ENCODE peak calls at places on chromosomes 4 and X, in seven cellular contexts. L, F, U, G, Z, S and C are unnamed samples.

GRCh38 chrX:78673256-78673655 is 14.1 kb upstream of the RTL3 start:
- DNase-seq in L (no peak), F (no peak), U (no peak), G (no peak), Z (no peak), S (no peak), C (no peak)

GRCh38 chr4:110361921-110362320 is 114.0 kb upstream of the ENPEP start:
- DNase-seq in L (no peak), F (no peak), U (no peak), G (no peak), Z (no peak), S (no peak), C (no peak)

GRCh38 chrX:115494133-115494532 is 66.8 kb upstream of the PLS3 start:
- DNase-seq in L (no peak), F (no peak), U (no peak), G (no peak), Z (no peak), S (no peak), C (no peak)

GRCh38 chr4:173403051-173403450 is 4.1 kb upstream of the SCRG1 start:
- DNase-seq in L (no peak), F (no peak), U (no peak), G (no peak), Z (no peak), S (no peak), C (no peak)

GRCh38 chr4:1557221-1557597 is 126.9 kb downstream of the FAM53A start:
- DNase-seq in L (no peak), F (no peak), U (no peak), G (no peak), Z (no peak), S (no peak), C (no peak)

GRCh38 chr4:168791376-168791775 is 218.7 kb downstream of the CBR4 start:
- DNase-seq in L (no peak), F (no peak), U (no peak), G (no peak), Z (no peak), S (no peak), C (no peak)

GRCh38 chr4:143286733-143287570 is 49.7 kb upstream of the GAB1 start:
- DNase-seq in L (no peak), F (no peak), U (no peak), G (no peak), Z (no peak), S (no peak), C (no peak)

GRCh38 chr4:129378346-129378745 is 282.4 kb downstream of the C4orf33 start:
- DNase-seq in L (no peak), F (no peak), U (no peak), G (no peak), Z (no peak), S (no peak), C (no peak)

GRCh38 chrX:150446151-150446550 is 83.0 kb downstream of the MAMLD1 start:
- DNase-seq in L (no peak), F (no peak), U (no peak), G (no peak), Z (no peak), S (no peak), C (no peak)

GRCh38 chr4:4502694-4503311 is 39.0 kb downstream of the STX18 start:
- DNase-seq in L (no peak), F (no peak), U (no peak), G (no peak), Z (no peak), S (no peak), C (no peak)

GRCh38 chrX:48560056-48560455 is 14.2 kb upstream of the RBM3 start:
- DNase-seq in L (no peak), F (no peak), U (no peak), G (no peak), Z (no peak), S (no peak), C (no peak)
- H3K4me3 ChIP-seq in L (no peak overlapping the region), F (no peak overlapping the region), U (no peak overlapping the region), G (no peak overlapping the region), Z (no peak overlapping the region), S (no peak overlapping the region), C (no peak overlapping the region)

DNA sequence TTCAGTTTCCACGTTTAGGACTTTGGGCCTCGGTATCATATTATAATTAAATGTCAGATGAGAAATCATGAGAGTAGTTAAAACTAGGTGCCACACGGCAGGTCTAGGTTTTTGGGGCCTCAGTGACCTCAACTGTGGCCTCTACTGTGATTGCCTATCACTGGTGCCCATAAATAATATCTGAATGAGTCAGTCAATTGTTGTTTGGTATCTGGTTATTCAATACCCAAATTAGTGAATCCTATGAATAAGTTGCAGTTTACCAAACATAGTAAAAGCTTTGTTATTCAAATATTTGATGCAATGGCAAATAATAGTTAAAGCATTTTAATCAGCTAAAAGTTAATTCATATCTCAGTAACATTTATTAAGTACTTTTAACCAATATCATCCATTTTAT is 188.8 kb downstream of the PPP3CA start:
- DNase-seq in L (no peak), F (no peak), U (no peak), G (no peak), Z (no peak), S (no peak), C (no peak)
- H3K4me1 ChIP-seq in L (no peaks in the 10 kb centered on the region), F (peaks cover 65% of the 10 kb centered on the region), U (no peaks in the 10 kb centered on the region), G (no peaks in the 10 kb centered on the region), Z (no peaks in the 10 kb centered on the region), S (peaks cover 15% of the 10 kb centered on the region), C (peaks cover 12% of the 10 kb centered on the region)

DNA sequence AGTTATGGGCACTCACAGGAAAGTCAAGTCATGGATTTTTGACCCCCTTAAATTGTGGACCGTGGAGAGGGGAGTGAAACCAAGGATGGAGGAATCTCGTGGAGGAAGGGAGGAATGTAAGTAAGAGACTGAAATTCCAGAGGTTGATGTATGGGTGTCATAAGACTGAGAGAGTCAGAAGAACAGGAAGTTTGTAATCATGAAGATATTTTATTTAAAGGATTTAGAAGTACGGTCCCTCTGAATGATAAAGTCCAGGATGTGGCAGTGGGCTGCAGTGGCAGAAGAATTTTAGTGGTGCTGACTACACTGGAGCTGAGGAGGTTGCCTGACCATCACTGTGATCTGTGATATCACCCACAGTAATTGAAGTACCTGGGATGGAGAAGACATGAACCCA is 57.8 kb downstream of the DCLK2 start:
- DNase-seq in L (no peak), F (no peak), U (no peak), G (no peak), Z (no peak), S (no peak), C (no peak)
- H3K27ac ChIP-seq in L (no peak overlapping the region), F (no peak overlapping the region), U (no peak overlapping the region), G (no peak overlapping the region), Z (no peak overlapping the region), S (no peak overlapping the region), C (no peak overlapping the region)

GRCh38 chr4:81214144-81214517 is 891 bp downstream of the PRKG2 start:
- DNase-seq in L (no peak), F (no peak), U (no peak), G (no peak), Z (no peak), S (no peak), C (no peak)
- H3K4me3 ChIP-seq in L (peak overlapping the region; percentile 38), F (peak overlapping the region; percentile 29), U (peak overlapping the region; percentile 62), G (peak overlapping the region; percentile 32), Z (peak overlapping the region; percentile 48), S (peak overlapping the region; percentile 51), C (no peak overlapping the region)